ENCODE peak calls at places on chromosome 13, in five cellular contexts. One of them, this sample, is unnamed. For H3K9me3, the result is how much of the 10 kb centered on the place peaks cover.

GRCh38 chr13:26600345-26600761 is 42.9 kb downstream of the WASF3 start:
- DNase-seq in heart right ventricle: no peak
- DNase-seq in lower lobe of right lung: no peak
- DNase-seq in breast epithelium: no peak
- DNase-seq in CD4-positive, CD25-positive, alpha-beta regulatory T cell: no peak
- DNase-seq in this sample: no peak

GRCh38 chr13:74444161-74444571 is 310.0 kb upstream of the KLF12 start:
- DNase-seq in heart right ventricle: no peak
- DNase-seq in lower lobe of right lung: no peak
- DNase-seq in breast epithelium: no peak
- DNase-seq in CD4-positive, CD25-positive, alpha-beta regulatory T cell: no peak
- DNase-seq in this sample: no peak

GRCh38 chr13:87355451-87355850 is 315.7 kb upstream of the SLITRK5 start:
- DNase-seq in heart right ventricle: no peak
- DNase-seq in lower lobe of right lung: no peak
- DNase-seq in breast epithelium: no peak
- DNase-seq in CD4-positive, CD25-positive, alpha-beta regulatory T cell: no peak
- DNase-seq in this sample: no peak

GRCh38 chr13:50481936-50482335 is 361.6 kb downstream of the DLEU7 start:
- DNase-seq in heart right ventricle: no peak
- DNase-seq in lower lobe of right lung: no peak
- DNase-seq in breast epithelium: no peak
- DNase-seq in CD4-positive, CD25-positive, alpha-beta regulatory T cell: no peak
- DNase-seq in this sample: no peak

GRCh38 chr13:41601718-41602445 is 144.5 kb downstream of the RGCC start:
- DNase-seq in heart right ventricle: no peak
- DNase-seq in lower lobe of right lung: no peak
- DNase-seq in breast epithelium: no peak
- DNase-seq in CD4-positive, CD25-positive, alpha-beta regulatory T cell: no peak
- DNase-seq in this sample: no peak

GRCh38 chr13:62997696-62998095 is 1582.0 kb upstream of the PCDH20 start:
- DNase-seq in heart right ventricle: no peak
- DNase-seq in lower lobe of right lung: no peak
- DNase-seq in breast epithelium: no peak
- DNase-seq in CD4-positive, CD25-positive, alpha-beta regulatory T cell: no peak
- DNase-seq in this sample: no peak

GRCh38 chr13:30006246-30006645 is 155.8 kb upstream of the UBL3 start:
- DNase-seq in heart right ventricle: no peak
- DNase-seq in lower lobe of right lung: no peak
- DNase-seq in breast epithelium: no peak
- DNase-seq in CD4-positive, CD25-positive, alpha-beta regulatory T cell: peak
- DNase-seq in this sample: no peak

GRCh38 chr13:63625869-63626268 is 2210.2 kb upstream of the PCDH20 start:
- DNase-seq in heart right ventricle: no peak
- DNase-seq in lower lobe of right lung: no peak
- DNase-seq in breast epithelium: no peak
- DNase-seq in CD4-positive, CD25-positive, alpha-beta regulatory T cell: no peak
- DNase-seq in this sample: no peak

GRCh38 chr13:29937836-29938235 is 87.4 kb upstream of the UBL3 start:
- DNase-seq in heart right ventricle: no peak
- DNase-seq in lower lobe of right lung: no peak
- DNase-seq in breast epithelium: no peak
- DNase-seq in CD4-positive, CD25-positive, alpha-beta regulatory T cell: peak
- DNase-seq in this sample: no peak

GRCh38 chr13:51397262-51397933 is 55.4 kb downstream of the INTS6 start:
- DNase-seq in heart right ventricle: no peak
- DNase-seq in lower lobe of right lung: no peak
- DNase-seq in breast epithelium: peak
- DNase-seq in CD4-positive, CD25-positive, alpha-beta regulatory T cell: no peak
- DNase-seq in this sample: no peak

GRCh38 chr13:37878496-37878895 is 8.9 kb upstream of the TRPC4 start:
- DNase-seq in heart right ventricle: no peak
- DNase-seq in lower lobe of right lung: no peak
- DNase-seq in breast epithelium: no peak
- DNase-seq in CD4-positive, CD25-positive, alpha-beta regulatory T cell: no peak
- DNase-seq in this sample: no peak

GRCh38 chr13:74452176-74452575 is 318.0 kb upstream of the KLF12 start:
- DNase-seq in heart right ventricle: no peak
- DNase-seq in lower lobe of right lung: no peak
- DNase-seq in breast epithelium: no peak
- DNase-seq in CD4-positive, CD25-positive, alpha-beta regulatory T cell: no peak
- DNase-seq in this sample: no peak

GRCh38 chr13:39451301-39451700 is 151.7 kb downstream of the LHFPL6 start:
- DNase-seq in heart right ventricle: no peak
- DNase-seq in lower lobe of right lung: no peak
- DNase-seq in breast epithelium: no peak
- DNase-seq in CD4-positive, CD25-positive, alpha-beta regulatory T cell: no peak
- DNase-seq in this sample: no peak

GRCh38 chr13:65508338-65508737 is 1721.8 kb downstream of the PCDH9 start:
- DNase-seq in heart right ventricle: no peak
- DNase-seq in lower lobe of right lung: no peak
- DNase-seq in breast epithelium: no peak
- DNase-seq in CD4-positive, CD25-positive, alpha-beta regulatory T cell: no peak
- DNase-seq in this sample: no peak

GRCh38 chr13:76884167-76884566 is 2.0 kb downstream of the KCTD12 start:
- DNase-seq in heart right ventricle: peak
- DNase-seq in lower lobe of right lung: peak
- DNase-seq in breast epithelium: peak
- DNase-seq in CD4-positive, CD25-positive, alpha-beta regulatory T cell: peak
- DNase-seq in this sample: no peak

GRCh38 chr13:92137519-92137918 is 739.1 kb downstream of the GPC5 start:
- DNase-seq in heart right ventricle: no peak
- DNase-seq in lower lobe of right lung: no peak
- DNase-seq in breast epithelium: no peak
- DNase-seq in CD4-positive, CD25-positive, alpha-beta regulatory T cell: no peak
- DNase-seq in this sample: no peak

GRCh38 chr13:23622991-23623390 is 52.8 kb downstream of the TNFRSF19 start:
- DNase-seq in heart right ventricle: no peak
- DNase-seq in lower lobe of right lung: no peak
- DNase-seq in breast epithelium: no peak
- DNase-seq in CD4-positive, CD25-positive, alpha-beta regulatory T cell: peak
- DNase-seq in this sample: no peak

GRCh38 chr13:29905845-29906244 is 55.4 kb upstream of the UBL3 start:
- DNase-seq in heart right ventricle: no peak
- DNase-seq in lower lobe of right lung: peak
- DNase-seq in breast epithelium: peak
- DNase-seq in CD4-positive, CD25-positive, alpha-beta regulatory T cell: no peak
- DNase-seq in this sample: no peak

GRCh38 chr13:110132178-110132975 is 174.6 kb downstream of the COL4A1 start:
- DNase-seq in heart right ventricle: no peak
- DNase-seq in lower lobe of right lung: no peak
- DNase-seq in breast epithelium: no peak
- DNase-seq in CD4-positive, CD25-positive, alpha-beta regulatory T cell: no peak
- DNase-seq in this sample: no peak

GRCh38 chr13:110134801-110135200 is 172.2 kb downstream of the COL4A1 start:
- DNase-seq in heart right ventricle: no peak
- DNase-seq in lower lobe of right lung: no peak
- DNase-seq in breast epithelium: no peak
- DNase-seq in CD4-positive, CD25-positive, alpha-beta regulatory T cell: no peak
- DNase-seq in this sample: no peak

GRCh38 chr13:110135977-110136597 is 170.9 kb downstream of the COL4A1 start:
- DNase-seq in heart right ventricle: no peak
- DNase-seq in lower lobe of right lung: no peak
- DNase-seq in breast epithelium: no peak
- DNase-seq in CD4-positive, CD25-positive, alpha-beta regulatory T cell: no peak
- DNase-seq in this sample: no peak

GRCh38 chr13:110131424-110131823 is 175.5 kb downstream of the COL4A1 start:
- DNase-seq in heart right ventricle: no peak
- DNase-seq in lower lobe of right lung: no peak
- DNase-seq in breast epithelium: no peak
- DNase-seq in CD4-positive, CD25-positive, alpha-beta regulatory T cell: no peak
- DNase-seq in this sample: no peak

DNA sequence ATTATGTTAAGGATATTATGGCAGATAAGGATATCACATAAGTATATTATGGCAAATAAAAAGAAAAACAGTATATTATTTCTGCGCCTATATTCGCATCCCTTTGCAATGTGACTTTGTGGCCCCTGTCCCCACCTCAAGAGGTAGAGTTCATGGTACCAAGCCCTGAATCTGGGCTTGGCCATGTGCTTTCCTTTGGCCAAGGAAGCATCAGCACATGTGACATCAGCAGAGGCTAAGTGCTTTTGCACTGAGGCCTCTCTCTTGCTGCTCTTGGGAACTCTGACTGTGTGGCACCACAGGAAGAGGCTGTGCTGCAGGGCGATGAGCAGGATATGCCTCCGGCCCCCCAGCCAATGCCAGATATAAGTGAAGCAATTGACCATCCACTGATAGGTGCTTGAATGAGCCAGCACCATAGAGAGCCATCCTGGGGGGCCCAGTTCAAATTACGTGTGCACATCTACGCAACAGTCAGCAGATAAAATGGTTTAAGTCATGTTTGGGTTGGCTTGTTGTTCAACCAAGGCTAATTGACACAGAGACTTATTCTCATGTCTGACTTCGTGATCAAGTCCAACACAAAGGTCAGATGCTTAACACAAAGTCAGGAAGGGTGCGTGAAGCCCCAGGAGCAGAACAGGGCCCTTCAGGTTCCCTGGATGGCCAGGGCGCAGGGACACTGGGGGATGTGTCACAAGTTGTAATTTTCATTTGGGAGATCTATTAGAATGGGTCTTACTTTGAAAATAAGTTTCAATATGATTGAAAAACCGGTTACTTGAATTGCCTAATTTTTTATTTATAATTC is 173.3 kb downstream of the COL4A1 start:
- DNase-seq in heart right ventricle: no peak
- DNase-seq in lower lobe of right lung: no peak
- DNase-seq in breast epithelium: no peak
- DNase-seq in CD4-positive, CD25-positive, alpha-beta regulatory T cell: no peak
- DNase-seq in this sample: no peak
- H3K9me3 ChIP-seq in heart right ventricle: under half
- H3K9me3 ChIP-seq in lower lobe of right lung: under half
- H3K9me3 ChIP-seq in breast epithelium: under half
- H3K9me3 ChIP-seq in CD4-positive, CD25-positive, alpha-beta regulatory T cell: under half
- H3K9me3 ChIP-seq in this sample: under half

GRCh38 chr13:106178816-106179215 is 356.6 kb downstream of the EFNB2 start:
- DNase-seq in heart right ventricle: no peak
- DNase-seq in lower lobe of right lung: no peak
- DNase-seq in breast epithelium: no peak
- DNase-seq in CD4-positive, CD25-positive, alpha-beta regulatory T cell: no peak
- DNase-seq in this sample: no peak

GRCh38 chr13:106184778-106185177 is 350.7 kb downstream of the EFNB2 start:
- DNase-seq in heart right ventricle: no peak
- DNase-seq in lower lobe of right lung: no peak
- DNase-seq in breast epithelium: no peak
- DNase-seq in CD4-positive, CD25-positive, alpha-beta regulatory T cell: no peak
- DNase-seq in this sample: no peak

GRCh38 chr13:106186366-106187030 is 349.0 kb downstream of the EFNB2 start:
- DNase-seq in heart right ventricle: no peak
- DNase-seq in lower lobe of right lung: no peak
- DNase-seq in breast epithelium: no peak
- DNase-seq in CD4-positive, CD25-positive, alpha-beta regulatory T cell: no peak
- DNase-seq in this sample: no peak

GRCh38 chr13:106183410-106184128 is 351.9 kb downstream of the EFNB2 start:
- DNase-seq in heart right ventricle: no peak
- DNase-seq in lower lobe of right lung: no peak
- DNase-seq in breast epithelium: no peak
- DNase-seq in CD4-positive, CD25-positive, alpha-beta regulatory T cell: no peak
- DNase-seq in this sample: no peak

GRCh38 chr13:106182404-106182803 is 353.1 kb downstream of the EFNB2 start:
- DNase-seq in heart right ventricle: no peak
- DNase-seq in lower lobe of right lung: no peak
- DNase-seq in breast epithelium: no peak
- DNase-seq in CD4-positive, CD25-positive, alpha-beta regulatory T cell: no peak
- DNase-seq in this sample: no peak
- H3K9me3 ChIP-seq in heart right ventricle: under half
- H3K9me3 ChIP-seq in lower lobe of right lung: under half
- H3K9me3 ChIP-seq in breast epithelium: under half
- H3K9me3 ChIP-seq in CD4-positive, CD25-positive, alpha-beta regulatory T cell: under half
- H3K9me3 ChIP-seq in this sample: under half

GRCh38 chr13:113960276-113960948 is 13.5 kb downstream of the C13orf46 start:
- DNase-seq in heart right ventricle: no peak
- DNase-seq in lower lobe of right lung: no peak
- DNase-seq in breast epithelium: no peak
- DNase-seq in CD4-positive, CD25-positive, alpha-beta regulatory T cell: no peak
- DNase-seq in this sample: no peak
- H3K9me3 ChIP-seq in heart right ventricle: under half
- H3K9me3 ChIP-seq in lower lobe of right lung: under half
- H3K9me3 ChIP-seq in breast epithelium: under half
- H3K9me3 ChIP-seq in CD4-positive, CD25-positive, alpha-beta regulatory T cell: under half
- H3K9me3 ChIP-seq in this sample: under half

DNA sequence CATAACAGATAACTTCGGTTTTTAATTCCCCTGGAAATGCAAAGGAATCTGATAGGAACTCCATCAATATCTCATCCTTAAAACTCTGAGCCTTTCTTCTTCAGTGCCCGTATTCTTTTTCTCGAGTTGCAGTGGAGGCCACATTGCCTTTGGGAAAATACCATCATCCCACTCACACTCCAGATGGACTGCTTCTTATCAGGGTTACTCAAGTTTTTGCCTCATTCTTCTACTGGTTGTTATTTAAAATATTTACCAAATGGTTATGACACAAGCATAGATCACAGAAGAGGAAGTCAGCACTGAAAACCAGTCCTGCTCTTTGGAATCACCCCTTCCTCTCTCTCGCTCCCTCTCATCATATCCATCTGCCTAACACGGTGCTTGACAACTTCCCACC is 1020.5 kb upstream of the SLC10A2 start:
- DNase-seq in heart right ventricle: no peak
- DNase-seq in lower lobe of right lung: no peak
- DNase-seq in breast epithelium: no peak
- DNase-seq in CD4-positive, CD25-positive, alpha-beta regulatory T cell: no peak
- DNase-seq in this sample: no peak
- H3K9me3 ChIP-seq in heart right ventricle: under half
- H3K9me3 ChIP-seq in lower lobe of right lung: under half
- H3K9me3 ChIP-seq in breast epithelium: under half
- H3K9me3 ChIP-seq in CD4-positive, CD25-positive, alpha-beta regulatory T cell: under half
- H3K9me3 ChIP-seq in this sample: under half

GRCh38 chr13:107113387-107113786 is 545.5 kb upstream of the ARGLU1 start:
- DNase-seq in heart right ventricle: no peak
- DNase-seq in lower lobe of right lung: no peak
- DNase-seq in breast epithelium: no peak
- DNase-seq in CD4-positive, CD25-positive, alpha-beta regulatory T cell: no peak
- DNase-seq in this sample: no peak

DNA sequence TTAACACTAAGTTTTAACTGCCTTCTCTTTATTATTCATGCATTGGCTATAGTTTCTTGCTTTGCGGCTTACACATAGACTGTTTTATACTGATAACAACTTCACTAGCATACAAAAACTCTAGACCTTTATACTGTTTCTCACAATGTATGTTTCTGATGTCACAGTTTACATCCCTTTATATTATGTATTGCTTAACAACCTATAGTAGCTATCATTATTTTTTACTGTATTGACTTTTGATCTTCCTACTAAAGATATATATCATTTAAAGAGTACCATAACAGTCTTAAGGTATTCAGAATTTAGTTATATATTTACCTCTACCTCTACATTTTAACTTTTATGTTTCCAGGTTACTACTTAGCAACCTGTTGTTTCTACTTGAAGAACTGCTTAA is 543.3 kb upstream of the ARGLU1 start:
- DNase-seq in heart right ventricle: no peak
- DNase-seq in lower lobe of right lung: no peak
- DNase-seq in breast epithelium: no peak
- DNase-seq in CD4-positive, CD25-positive, alpha-beta regulatory T cell: no peak
- DNase-seq in this sample: no peak
- H3K9me3 ChIP-seq in heart right ventricle: under half
- H3K9me3 ChIP-seq in lower lobe of right lung: under half
- H3K9me3 ChIP-seq in breast epithelium: under half
- H3K9me3 ChIP-seq in CD4-positive, CD25-positive, alpha-beta regulatory T cell: under half
- H3K9me3 ChIP-seq in this sample: under half